ENCODE peak calls at places on chromosomes 7 and 10, in four cellular contexts. One of them, this sample, is unnamed.

GRCh38 chr10:101134299-101135127 is 3.4 kb downstream of the TLX1 start:
- DNase-seq in cerebellum: no peak
- DNase-seq in T1000: no peak
- DNase-seq in EL: no peak
- DNase-seq in this sample: no peak

GRCh38 chr7:50476953-50477625 is 26.9 kb upstream of the FIGNL1 start:
- DNase-seq in cerebellum: no peak
- DNase-seq in T1000: no peak
- DNase-seq in EL: no peak
- DNase-seq in this sample: no peak

GRCh38 chr10:45373783-45374450 is at the start of gene ALOX5:
- DNase-seq in cerebellum: peak
- DNase-seq in T1000: no peak
- DNase-seq in EL: no peak
- DNase-seq in this sample: no peak

GRCh38 chr7:76260171-76260703 is 42.2 kb upstream of the HSPB1 start:
- DNase-seq in cerebellum: no peak
- DNase-seq in T1000: no peak
- DNase-seq in EL: peak
- DNase-seq in this sample: no peak

GRCh38 chr7:95772298-95772770 is at the start of gene DYNC1I1:
- DNase-seq in cerebellum: peak
- DNase-seq in T1000: peak
- DNase-seq in EL: peak
- DNase-seq in this sample: peak

GRCh38 chr7:32586291-32587221 is 91.3 kb downstream of the AVL9 start:
- DNase-seq in cerebellum: no peak
- DNase-seq in T1000: no peak
- DNase-seq in EL: peak
- DNase-seq in this sample: peak

GRCh38 chr7:66964391-66964790 is 31.0 kb downstream of the SBDS start:
- DNase-seq in cerebellum: no peak
- DNase-seq in T1000: no peak
- DNase-seq in EL: peak
- DNase-seq in this sample: no peak

GRCh38 chr7:139673230-139673629 is 104.6 kb downstream of the HIPK2 start:
- DNase-seq in cerebellum: no peak
- DNase-seq in T1000: no peak
- DNase-seq in EL: no peak
- DNase-seq in this sample: no peak

GRCh38 chr10:124745678-124746077 is 1.5 kb upstream of the FAM53B start:
- DNase-seq in cerebellum: no peak
- DNase-seq in T1000: no peak
- DNase-seq in EL: peak
- DNase-seq in this sample: peak

GRCh38 chr7:100649826-100650565 is 6.3 kb downstream of the ACTL6B start:
- DNase-seq in cerebellum: no peak
- DNase-seq in T1000: no peak
- DNase-seq in EL: no peak
- DNase-seq in this sample: no peak

GRCh38 chr7:149552778-149553177 is 55.2 kb upstream of the ZNF746 start:
- DNase-seq in cerebellum: no peak
- DNase-seq in T1000: no peak
- DNase-seq in EL: no peak
- DNase-seq in this sample: no peak

GRCh38 chr7:25950488-25951413 is 201.2 kb upstream of the NFE2L3 start:
- DNase-seq in cerebellum: peak
- DNase-seq in T1000: no peak
- DNase-seq in EL: peak
- DNase-seq in this sample: no peak

GRCh38 chr10:53209941-53210611 is 437.5 kb upstream of the MBL2 start:
- DNase-seq in cerebellum: no peak
- DNase-seq in T1000: no peak
- DNase-seq in EL: no peak
- DNase-seq in this sample: no peak

GRCh38 chr10:126259883-126260282 is 128.4 kb downstream of the ADAM12 start:
- DNase-seq in cerebellum: no peak
- DNase-seq in T1000: no peak
- DNase-seq in EL: no peak
- DNase-seq in this sample: no peak

GRCh38 chr7:133482626-133483025 is 229.7 kb downstream of the EXOC4 start:
- DNase-seq in cerebellum: no peak
- DNase-seq in T1000: no peak
- DNase-seq in EL: no peak
- DNase-seq in this sample: no peak

GRCh38 chr7:80417211-80417793 is 94.6 kb downstream of the GNAT3 start:
- DNase-seq in cerebellum: peak
- DNase-seq in T1000: no peak
- DNase-seq in EL: no peak
- DNase-seq in this sample: no peak

GRCh38 chr10:80459047-80459865 is 5.1 kb downstream of the TSPAN14 start:
- DNase-seq in cerebellum: no peak
- DNase-seq in T1000: peak
- DNase-seq in EL: peak
- DNase-seq in this sample: peak

GRCh38 chr7:36985866-36986402 is 261.6 kb upstream of the AOAH start:
- DNase-seq in cerebellum: peak
- DNase-seq in T1000: no peak
- DNase-seq in EL: no peak
- DNase-seq in this sample: no peak

GRCh38 chr10:75404335-75405200 is 3.0 kb upstream of the ZNF503 start:
- DNase-seq in cerebellum: no peak
- DNase-seq in T1000: no peak
- DNase-seq in EL: no peak
- DNase-seq in this sample: no peak